ENCODE peak calls at places on chromosomes 4 and X, in four cellular contexts. Q, T, I and L are unnamed samples.

GRCh38 chr4:113497154-113497553 is 264.4 kb downstream of the CAMK2D start:
- DNase-seq in T (no peak), Q (no peak), I (no peak), L (no peak)

GRCh38 chr4:70892086-70892769 is 9.9 kb upstream of the MOB1B start:
- DNase-seq in I (no peak), T (no peak), Q (no peak), L (no peak)

GRCh38 chr4:150679767-150680088 is 97.8 kb downstream of the MAB21L2 start:
- DNase-seq in I (no peak), T (no peak), Q (no peak), L (no peak)

GRCh38 chrX:100872161-100872560 is 2.0 kb downstream of the NOX1 start:
- DNase-seq in I (no peak), T (no peak), Q (no peak), L (no peak)

GRCh38 chrX:140710710-140711109 is 1.2 kb downstream of the LINC00632 start:
- DNase-seq in I (no peak), Q (no peak), T (peak; percentile 24), L (no peak)

GRCh38 chrX:40063555-40063954 is 34.2 kb downstream of the BCOR start:
- DNase-seq in T (no peak), Q (no peak), I (no peak), L (no peak)

GRCh38 chrX:31383991-31384390 is 312.1 kb upstream of the FTHL17 start:
- DNase-seq in I (no peak), Q (no peak), T (no peak), L (no peak)

GRCh38 chrX:68896581-68896980 is 67.8 kb downstream of the EFNB1 start:
- DNase-seq in Q (no peak), T (no peak), I (no peak), L (no peak)

GRCh38 chr4:122912810-122913575 is 9.4 kb downstream of the NUDT6 start:
- DNase-seq in I (no peak), T (no peak), Q (no peak), L (no peak)

GRCh38 chrX:42106556-42106955 is 183.2 kb upstream of the CASK start:
- DNase-seq in Q (no peak), T (no peak), I (no peak), L (no peak)

GRCh38 chrX:56763556-56764152 is 34.6 kb downstream of the NBDY start:
- DNase-seq in I (no peak), Q (no peak), T (no peak), L (peak; percentile 35)

GRCh38 chrX:147550217-147550616 is 361.5 kb upstream of the FMR1 start:
- DNase-seq in Q (no peak), I (no peak), T (peak; percentile 36), L (no peak)

GRCh38 chr4:140286503-140286902 is 86.9 kb upstream of the SCOC start:
- DNase-seq in T (no peak), I (no peak), Q (no peak), L (no peak)

GRCh38 chrX:7582191-7582590 is 260.8 kb upstream of the VCX start:
- DNase-seq in Q (no peak), T (no peak), I (no peak), L (no peak)

GRCh38 chrX:9875801-9876200 is 89.6 kb downstream of the SHROOM2 start:
- DNase-seq in I (no peak), T (no peak), Q (no peak), L (no peak)

GRCh38 chrX:132426695-132427281 is 62.0 kb downstream of the MBNL3 start:
- DNase-seq in I (no peak), T (no peak), Q (no peak), L (peak; percentile 7)

GRCh38 chrX:140664939-140665338 is 44.6 kb upstream of the LINC00632 start:
- DNase-seq in I (no peak), T (peak; percentile 13), Q (no peak), L (no peak)

GRCh38 chr4:184959786-184960185 is 58.5 kb upstream of the HELT start:
- DNase-seq in T (no peak), I (no peak), Q (no peak), L (no peak)

GRCh38 chrX:110750526-110751189 is 45.0 kb downstream of the CHRDL1 start:
- DNase-seq in T (no peak), Q (no peak), I (no peak), L (no peak)

GRCh38 chrX:155071694-155072215 is 447 bp downstream of the BRCC3 start:
- DNase-seq in T (no peak), Q (no peak), I (no peak), L (no peak)

GRCh38 chrX:38638952-38639529 is 77.7 kb downstream of the TSPAN7 start:
- DNase-seq in I (no peak), T (no peak), Q (no peak), L (no peak)

GRCh38 chrX:81202989-81203388 is 1.1 kb downstream of the SH3BGRL start:
- DNase-seq in T (no peak), I (no peak), Q (no peak), L (no peak)

GRCh38 chr4:9924750-9925149 is 96.5 kb downstream of the SLC2A9 start:
- DNase-seq in Q (no peak), T (no peak), I (no peak), L (no peak)

GRCh38 chr4:1693131-1693896 is 9.2 kb upstream of the FAM53A start:
- DNase-seq in Q (peak; percentile 79), T (peak; percentile 91), I (peak; percentile 84), L (peak; percentile 80)

GRCh38 chr4:96056346-96056934 is 216.5 kb downstream of the PDHA2 start:
- DNase-seq in I (no peak), Q (no peak), T (no peak), L (no peak)

GRCh38 chr4:147984065-147984777 is 252.3 kb downstream of the ARHGAP10 start:
- DNase-seq in Q (peak; percentile 42), I (no peak), T (peak; percentile 48), L (peak; percentile 67)

GRCh38 chr4:41280010-41280409 is 23.3 kb downstream of the UCHL1 start:
- DNase-seq in I (no peak), T (no peak), Q (no peak), L (no peak)

GRCh38 chr4:137203601-137204000 is 328.7 kb downstream of the PCDH18 start:
- DNase-seq in T (no peak), Q (no peak), I (no peak), L (no peak)

GRCh38 chrX:128464091-128464490 is 411.9 kb upstream of the ACTRT1 start:
- DNase-seq in T (peak; percentile 6), Q (no peak), I (no peak), L (no peak)

GRCh38 chrX:2965965-2966364 is 36.8 kb upstream of the ARSD start:
- DNase-seq in T (no peak), I (no peak), Q (no peak), L (no peak)

GRCh38 chr4:60945641-60946040 is 254.5 kb upstream of the ADGRL3 start:
- DNase-seq in Q (no peak), T (no peak), I (no peak), L (no peak)

GRCh38 chrX:85052207-85052606 is 48.5 kb downstream of the APOOL start:
- DNase-seq in T (no peak), I (no peak), Q (no peak), L (no peak)